ENCODE peak calls at places on chromosomes 2 and 18, in eight cellular contexts. F is sigmoid colon; D is neural progenitor cell; G is pancreas; O is heart left ventricle; V is BE2C; K is tibial artery; W is CD8-positive, alpha-beta T cell. B is an unnamed sample. For H3K27me3, the result is how much of the 10 kb centered on the place peaks cover.

GRCh38 chr2:241445426-241445825 is 63.0 kb downstream of the STK25 start:
- DNase-seq in F (no peak), D (no peak), G (no peak), O (no peak), V (no peak), K (no peak), W (no peak), B (no peak)

GRCh38 chr2:9417725-9418124 is 5.6 kb downstream of the ITGB1BP1 start:
- DNase-seq in F (no peak), D (no peak), G (no peak), O (no peak), V (no peak), K (no peak), W (no peak), B (no peak)

GRCh38 chr2:150421252-150421651 is 66.2 kb downstream of the RND3 start:
- DNase-seq in F (no peak), D (no peak), G (no peak), O (no peak), V (no peak), K (no peak), W (no peak), B (no peak)

GRCh38 chr2:238242731-238243495 is 3.1 kb upstream of the HES6 start:
- DNase-seq in F (peak), D (no peak), G (peak), O (peak), V (peak), K (peak), W (no peak), B (no peak)

GRCh38 chr18:21194871-21195771 is 46.9 kb upstream of the GREB1L start:
- DNase-seq in F (no peak), D (peak), G (no peak), O (no peak), V (no peak), K (no peak), W (no peak), B (no peak)

GRCh38 chr2:152627010-152627957 is 90.0 kb downstream of the PRPF40A start:
- DNase-seq in F (no peak), D (peak), G (no peak), O (no peak), V (no peak), K (no peak), W (no peak), B (no peak)

GRCh38 chr2:189178726-189179606 is 595 bp downstream of the COL5A2 start:
- DNase-seq in F (peak), D (peak), G (no peak), O (peak), V (no peak), K (no peak), W (no peak), B (no peak)

GRCh38 chr2:133568598-133568997 is 335 bp upstream of the NCKAP5 start:
- DNase-seq in F (no peak), D (no peak), G (no peak), O (no peak), V (no peak), K (no peak), W (no peak), B (no peak)

GRCh38 chr2:71313016-71313766 is 18.4 kb upstream of the ZNF638 start:
- DNase-seq in F (no peak), D (no peak), G (no peak), O (no peak), V (no peak), K (no peak), W (no peak), B (no peak)

GRCh38 chr2:169664978-169665930 is 29.0 kb downstream of the CFAP210 start:
- DNase-seq in F (no peak), D (no peak), G (no peak), O (no peak), V (no peak), K (no peak), W (no peak), B (no peak)
- H3K27me3 ChIP-seq in F (under half), D (under half), G (under half), O (under half), V (under half), K (under half), W (under half), B (under half)

GRCh38 chr2:197158138-197158537 is 152.4 kb downstream of the ANKRD44 start:
- DNase-seq in F (no peak), D (no peak), G (no peak), O (no peak), V (no peak), K (no peak), W (no peak), B (no peak)

GRCh38 chr2:197148401-197148800 is 162.2 kb downstream of the ANKRD44 start:
- DNase-seq in F (no peak), D (no peak), G (no peak), O (no peak), V (no peak), K (no peak), W (no peak), B (no peak)

GRCh38 chr2:197149546-197149945 is 161.0 kb downstream of the ANKRD44 start:
- DNase-seq in F (no peak), D (no peak), G (no peak), O (no peak), V (no peak), K (no peak), W (no peak), B (no peak)

GRCh38 chr2:197147942-197148341 is 162.6 kb downstream of the ANKRD44 start:
- DNase-seq in F (no peak), D (no peak), G (no peak), O (no peak), V (no peak), K (no peak), W (no peak), B (no peak)

GRCh38 chr2:197152451-197153228 is 157.9 kb downstream of the ANKRD44 start:
- DNase-seq in F (no peak), D (no peak), G (no peak), O (no peak), V (no peak), K (no peak), W (peak), B (no peak)
- TF ChIP-seq CTCF in F (no peak), D (no peak), G (no peak), O (no peak), V (no peak), K (no peak), W (peak), B (no peak)

GRCh38 chr18:62324355-62324828 is 718 bp upstream of the TNFRSF11A start:
- DNase-seq in F (no peak), D (peak), G (no peak), O (no peak), V (no peak), K (no peak), W (no peak), B (no peak)
- H3K27me3 ChIP-seq in F (half or more), D (half or more), G (under half), O (under half), V (under half), K (under half), W (under half), B (under half)

DNA sequence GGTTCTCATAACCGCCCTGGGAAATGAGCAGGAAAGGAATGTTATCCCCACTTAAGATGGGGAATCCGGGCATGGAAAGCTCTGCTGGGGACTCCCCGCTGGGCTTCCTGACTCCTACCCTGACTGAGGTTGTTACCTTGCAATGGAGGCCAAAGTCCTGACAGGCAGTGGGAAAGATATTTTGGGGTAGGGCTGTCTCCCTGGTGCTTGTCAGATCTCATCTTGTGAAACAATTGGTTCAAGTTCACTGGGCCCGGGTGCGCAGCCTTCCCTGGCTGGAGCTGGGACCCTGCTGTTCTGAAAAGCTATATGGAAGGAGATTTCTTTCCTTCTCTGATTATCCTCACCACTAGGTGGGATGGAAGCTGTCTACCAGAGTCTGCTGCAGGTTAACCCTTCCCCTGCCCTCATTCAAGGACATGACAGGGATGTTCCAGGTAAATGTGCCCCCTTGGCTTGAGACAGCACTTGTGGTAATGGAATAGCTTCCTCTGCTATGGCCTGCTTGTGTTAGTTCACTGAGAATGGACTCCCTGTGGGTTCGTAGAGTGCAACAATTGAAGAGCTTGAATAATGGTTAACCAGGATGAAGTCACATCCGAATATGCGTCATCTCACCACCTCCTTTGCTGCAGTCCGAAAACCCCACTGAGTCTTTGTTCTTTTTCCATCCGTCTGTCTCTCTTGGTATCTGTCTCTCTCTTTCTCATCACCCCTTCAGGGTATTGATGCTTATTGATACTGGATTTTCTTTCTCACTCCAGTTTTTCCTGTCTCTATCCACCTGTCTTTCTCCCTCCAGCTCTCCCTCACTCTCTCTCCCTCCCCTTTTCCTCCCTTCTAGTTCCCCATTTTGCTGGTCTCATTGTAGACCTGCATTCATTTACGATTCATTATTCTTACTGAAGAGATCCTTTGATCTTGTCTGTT is 67.8 kb upstream of the EPAS1 start:
- DNase-seq in F (no peak), D (peak), G (no peak), O (no peak), V (no peak), K (no peak), W (peak), B (no peak)
- TF ChIP-seq CTCF in F (no peak), D (peak), G (no peak), O (no peak), V (no peak), K (no peak), W (no peak), B (no peak)

GRCh38 chr2:65620026-65620425 is 187.6 kb upstream of the SPRED2 start:
- DNase-seq in F (no peak), D (no peak), G (no peak), O (no peak), V (no peak), K (no peak), W (no peak), B (no peak)

GRCh38 chr2:65625982-65626381 is 193.6 kb upstream of the SPRED2 start:
- DNase-seq in F (no peak), D (no peak), G (no peak), O (no peak), V (no peak), K (no peak), W (no peak), B (no peak)

GRCh38 chr2:65622499-65622898 is 190.1 kb upstream of the SPRED2 start:
- DNase-seq in F (no peak), D (no peak), G (no peak), O (no peak), V (no peak), K (no peak), W (no peak), B (no peak)

GRCh38 chr2:65622951-65623525 is 190.6 kb upstream of the SPRED2 start:
- DNase-seq in F (no peak), D (no peak), G (no peak), O (no peak), V (no peak), K (no peak), W (no peak), B (no peak)

GRCh38 chr2:65620524-65620923 is 188.1 kb upstream of the SPRED2 start:
- DNase-seq in F (no peak), D (peak), G (no peak), O (no peak), V (no peak), K (no peak), W (no peak), B (no peak)
- H3K27me3 ChIP-seq in F (under half), D (under half), G (under half), O (under half), V (under half), K (under half), W (under half), B (under half)

GRCh38 chr2:232693344-232693743 is 3.8 kb upstream of the GIGYF2 start:
- DNase-seq in F (no peak), D (no peak), G (no peak), O (no peak), V (no peak), K (no peak), W (no peak), B (no peak)
- TF ChIP-seq CTCF in F (no peak), D (no peak), G (no peak), O (no peak), V (no peak), K (no peak), W (no peak), B (no peak)

GRCh38 chr2:18519991-18520604 is 40.4 kb downstream of the RDH14 start:
- DNase-seq in F (peak), D (no peak), G (no peak), O (no peak), V (no peak), K (no peak), W (no peak), B (no peak)

GRCh38 chr2:18518116-18519111 is 42.0 kb downstream of the RDH14 start:
- DNase-seq in F (no peak), D (no peak), G (no peak), O (no peak), V (no peak), K (no peak), W (no peak), B (no peak)

GRCh38 chr2:18522484-18523146 is 37.8 kb downstream of the RDH14 start:
- DNase-seq in F (no peak), D (no peak), G (no peak), O (no peak), V (no peak), K (no peak), W (no peak), B (no peak)

GRCh38 chr2:18521084-18521483 is 39.4 kb downstream of the RDH14 start:
- DNase-seq in F (no peak), D (no peak), G (no peak), O (no peak), V (no peak), K (no peak), W (no peak), B (no peak)

DNA sequence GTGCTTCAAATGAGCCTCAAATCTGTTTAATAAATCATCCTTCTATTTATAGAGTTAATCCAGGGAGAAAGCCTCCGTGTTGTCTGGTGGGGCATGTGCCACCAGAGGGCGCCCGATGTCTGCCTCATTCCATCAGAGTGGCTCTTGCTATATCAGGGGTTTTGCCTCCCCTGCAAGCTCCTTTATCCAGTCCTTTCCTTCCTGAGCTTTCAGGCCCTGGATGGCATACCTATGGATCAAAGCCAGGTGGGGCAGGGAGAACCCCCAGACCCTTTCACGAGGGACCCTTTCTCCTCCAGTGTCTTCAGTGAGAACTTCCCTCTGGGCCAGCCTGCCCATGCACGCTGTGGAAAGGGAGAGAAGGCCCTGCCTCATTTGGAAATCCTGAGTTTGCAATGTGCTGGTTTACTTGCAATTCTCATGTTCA is 39.8 kb downstream of the RDH14 start:
- DNase-seq in F (peak), D (peak), G (peak), O (peak), V (peak), K (peak), W (peak), B (peak)
- H3K27me3 ChIP-seq in F (under half), D (under half), G (under half), O (under half), V (under half), K (under half), W (under half), B (under half)

DNA sequence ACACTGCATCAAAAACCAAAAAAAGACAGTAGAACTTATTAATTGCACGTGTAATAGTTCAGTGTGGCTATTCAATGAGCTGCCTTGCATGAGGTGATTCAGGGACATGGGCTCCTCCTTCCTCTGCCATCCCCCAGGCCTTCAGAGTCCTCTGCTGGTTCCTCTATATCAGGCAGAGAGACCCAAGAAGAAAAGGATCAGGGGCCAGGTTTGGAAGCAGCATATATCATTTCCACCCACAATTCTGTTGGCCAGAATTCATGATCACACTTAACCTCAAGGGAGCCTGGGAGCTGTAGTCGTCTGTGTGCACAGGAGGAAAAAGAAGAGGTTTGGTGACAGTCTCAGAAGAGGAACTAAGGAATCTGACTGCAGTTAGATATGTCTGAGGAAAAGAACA is 114.0 kb upstream of the GLS start:
- DNase-seq in F (no peak), D (no peak), G (no peak), O (no peak), V (no peak), K (no peak), W (no peak), B (no peak)
- TF ChIP-seq CTCF in F (no peak), D (no peak), G (no peak), O (no peak), V (no peak), K (no peak), W (no peak), B (no peak)

GRCh38 chr2:73114273-73114867 is 1.6 kb upstream of the RAB11FIP5 start:
- DNase-seq in F (no peak), D (no peak), G (no peak), O (no peak), V (no peak), K (peak), W (no peak), B (no peak)
- H3K27me3 ChIP-seq in F (under half), D (under half), G (under half), O (under half), V (under half), K (under half), W (under half), B (under half)

B was measured in Peyer's patch.